ENCODE peak calls at places on chromosomes 16 and 17, in four cellular contexts. One of them, this sample, is unnamed.

GRCh38 chr17:46854948-46855347 is 3.6 kb downstream of the WNT9B start:
- DNase-seq in tibial nerve: no peak
- DNase-seq in left lung: no peak
- DNase-seq in ovary: no peak
- DNase-seq in this sample: no peak

GRCh38 chr17:50412188-50412732 is 13.8 kb upstream of the ACSF2 start:
- DNase-seq in ovary: no peak
- DNase-seq in left lung: no peak
- DNase-seq in tibial nerve: no peak
- DNase-seq in this sample: no peak

GRCh38 chr17:43814714-43815113 is 18.2 kb downstream of the MPP3 start:
- DNase-seq in left lung: no peak
- DNase-seq in ovary: no peak
- DNase-seq in tibial nerve: no peak
- DNase-seq in this sample: no peak

GRCh38 chr16:13984794-13985193 is 64.8 kb downstream of the ERCC4 start:
- DNase-seq in ovary: no peak
- DNase-seq in left lung: no peak
- DNase-seq in tibial nerve: no peak
- DNase-seq in this sample: no peak

GRCh38 chr17:1919206-1919605 is 89.4 kb downstream of the RPA1 start:
- DNase-seq in left lung: no peak
- DNase-seq in ovary: no peak
- DNase-seq in tibial nerve: no peak
- DNase-seq in this sample: no peak

GRCh38 chr16:58127033-58127556 is 2.1 kb downstream of the CFAP20 start:
- DNase-seq in ovary: no peak
- DNase-seq in tibial nerve: peak
- DNase-seq in left lung: no peak
- DNase-seq in this sample: no peak

GRCh38 chr16:10629592-10629963 is 49.2 kb upstream of the EMP2 start:
- DNase-seq in ovary: no peak
- DNase-seq in tibial nerve: no peak
- DNase-seq in left lung: no peak
- DNase-seq in this sample: no peak

GRCh38 chr17:57972151-57972550 is 15.9 kb downstream of the VEZF1 start:
- DNase-seq in tibial nerve: no peak
- DNase-seq in ovary: no peak
- DNase-seq in left lung: no peak
- DNase-seq in this sample: no peak

GRCh38 chr17:80859004-80859941 is 132.4 kb upstream of the CHMP6 start:
- DNase-seq in tibial nerve: peak
- DNase-seq in ovary: peak
- DNase-seq in left lung: peak
- DNase-seq in this sample: no peak
- TF ChIP-seq CTCF in tibial nerve: no peak
- TF ChIP-seq CTCF in ovary: no peak
- TF ChIP-seq CTCF in left lung: no peak
- TF ChIP-seq CTCF in this sample: peak

DNA sequence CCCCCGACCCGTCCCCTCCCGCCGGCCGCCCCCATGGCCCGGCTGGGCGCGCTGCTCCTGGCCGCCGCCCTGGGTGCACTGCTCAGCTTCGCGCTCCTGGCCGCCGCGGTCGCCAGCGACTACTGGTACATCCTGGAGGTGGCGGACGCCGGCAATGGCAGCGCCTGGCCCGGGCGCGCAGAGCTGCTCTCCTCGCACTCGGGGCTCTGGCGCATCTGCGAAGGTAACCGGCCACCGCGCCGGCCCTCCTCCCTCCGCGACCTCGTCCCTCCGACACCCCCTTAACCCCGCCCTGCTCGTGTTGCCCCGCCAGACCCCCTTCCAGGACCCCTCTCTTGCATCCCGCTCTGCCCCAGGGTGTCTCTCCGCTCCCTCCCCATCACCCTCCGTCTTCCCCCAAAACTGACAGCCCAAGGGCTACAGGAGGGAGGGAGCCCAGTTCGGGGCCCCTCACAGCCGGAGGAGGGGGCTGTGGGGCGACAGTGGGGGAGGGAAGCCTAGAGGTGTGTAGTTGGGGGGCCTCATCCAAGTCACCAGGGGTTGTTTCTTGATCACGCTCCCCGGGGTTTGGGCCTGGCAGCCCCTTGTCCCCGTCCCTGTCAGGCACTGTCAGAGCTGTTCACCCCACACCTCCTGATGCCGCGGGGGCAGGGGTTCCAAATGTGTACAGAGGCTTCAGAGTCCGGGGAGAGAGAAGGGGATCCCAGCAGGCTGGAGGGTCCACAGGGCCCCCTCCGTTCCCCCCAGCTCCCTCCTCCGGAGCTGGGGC is 744 bp downstream of the TMEM235 start:
- DNase-seq in left lung: no peak
- DNase-seq in tibial nerve: no peak
- DNase-seq in ovary: no peak
- DNase-seq in this sample: peak
- TF ChIP-seq CTCF in left lung: no peak
- TF ChIP-seq CTCF in tibial nerve: no peak
- TF ChIP-seq CTCF in ovary: no peak
- TF ChIP-seq CTCF in this sample: no peak

GRCh38 chr16:89054261-89054661 is 39.4 kb upstream of the ACSF3 start:
- DNase-seq in ovary: no peak
- DNase-seq in left lung: no peak
- DNase-seq in tibial nerve: no peak
- DNase-seq in this sample: no peak

GRCh38 chr16:89053725-89054029 is 40.0 kb upstream of the ACSF3 start:
- DNase-seq in tibial nerve: no peak
- DNase-seq in ovary: no peak
- DNase-seq in left lung: no peak
- DNase-seq in this sample: no peak

GRCh38 chr16:89052191-89052787 is 41.4 kb upstream of the ACSF3 start:
- DNase-seq in left lung: no peak
- DNase-seq in ovary: no peak
- DNase-seq in tibial nerve: no peak
- DNase-seq in this sample: no peak

GRCh38 chr16:89051521-89052166 is 42.0 kb upstream of the ACSF3 start:
- DNase-seq in tibial nerve: no peak
- DNase-seq in left lung: no peak
- DNase-seq in ovary: no peak
- DNase-seq in this sample: no peak

DNA sequence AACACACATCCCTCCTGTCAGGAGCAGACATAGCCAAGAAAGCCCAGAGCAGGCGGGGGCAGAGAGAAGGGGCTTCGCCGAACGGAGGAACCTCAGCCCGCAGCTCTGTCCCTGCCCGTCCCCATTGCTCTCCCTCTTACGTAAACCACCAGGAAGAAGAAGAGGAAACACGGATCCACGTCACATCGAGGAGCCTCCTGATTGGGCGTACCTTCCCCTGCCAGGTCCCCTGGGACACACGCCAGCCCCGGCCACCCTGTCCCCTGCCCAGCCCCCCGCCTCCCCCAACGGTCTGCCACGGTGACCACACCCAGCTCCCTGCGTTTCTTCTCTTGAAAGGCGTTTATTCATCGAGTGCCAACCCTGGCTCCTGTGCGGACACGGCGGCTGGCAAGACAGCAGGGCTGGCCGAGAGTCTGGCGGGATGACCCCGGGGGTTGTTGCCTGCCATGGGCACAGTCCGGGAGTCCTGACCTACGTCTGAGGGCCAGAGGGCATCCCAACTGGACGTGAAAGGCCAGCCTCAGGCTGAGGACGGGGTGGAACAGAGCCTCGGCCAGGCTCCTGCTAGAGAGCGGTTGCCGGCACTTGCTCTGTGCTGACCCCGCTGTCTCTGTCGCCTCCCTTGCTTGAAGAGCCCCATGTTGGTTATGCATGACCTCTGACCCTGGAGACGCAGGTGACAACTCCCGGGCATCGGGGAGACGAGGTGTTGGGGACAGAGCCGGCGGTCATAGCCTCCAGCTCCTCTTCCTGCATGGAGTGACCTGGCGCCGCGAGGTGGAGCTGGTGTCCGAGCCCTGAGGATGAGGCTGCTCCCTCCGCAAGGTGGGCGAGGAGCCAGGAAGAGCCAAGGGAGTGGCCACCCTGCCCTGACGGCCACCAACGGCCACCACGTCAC is 40.6 kb upstream of the ACSF3 start:
- DNase-seq in left lung: peak
- DNase-seq in ovary: no peak
- DNase-seq in tibial nerve: no peak
- DNase-seq in this sample: no peak
- TF ChIP-seq CTCF in left lung: no peak
- TF ChIP-seq CTCF in ovary: no peak
- TF ChIP-seq CTCF in tibial nerve: no peak
- TF ChIP-seq CTCF in this sample: no peak

GRCh38 chr16:16084874-16085273 is 135.5 kb downstream of the ABCC1 start:
- DNase-seq in ovary: no peak
- DNase-seq in tibial nerve: no peak
- DNase-seq in left lung: no peak
- DNase-seq in this sample: no peak
- TF ChIP-seq CTCF in ovary: no peak
- TF ChIP-seq CTCF in tibial nerve: no peak
- TF ChIP-seq CTCF in left lung: no peak
- TF ChIP-seq CTCF in this sample: no peak

GRCh38 chr16:17211797-17212196 is 259.0 kb downstream of the XYLT1 start:
- DNase-seq in left lung: no peak
- DNase-seq in tibial nerve: no peak
- DNase-seq in ovary: no peak
- DNase-seq in this sample: no peak
- TF ChIP-seq CTCF in left lung: no peak
- TF ChIP-seq CTCF in tibial nerve: no peak
- TF ChIP-seq CTCF in ovary: no peak
- TF ChIP-seq CTCF in this sample: peak